ENCODE peak calls at places on chromosomes 6 and 20, in seven cellular contexts. T is cardiac fibroblast, P is ovary, U is K562, M is IMR-90, Q is left ventricle myocardium inferior, F is fibroblast of mammary gland. Y is an unnamed sample.

GRCh38 chr6:11294263-11294662 is 61.8 kb upstream of the NEDD9 start:
- DNase-seq in T (no peak), P (no peak), U (no peak), M (no peak), Q (no peak), F (no peak), Y (no peak)

GRCh38 chr20:9179193-9179802 is 110.4 kb downstream of the PLCB4 start:
- DNase-seq in T (peak), P (no peak), U (no peak), M (peak), Q (no peak), F (peak), Y (no peak)

GRCh38 chr6:29631209-29631810 is 1.7 kb downstream of the GABBR1 start:
- DNase-seq in T (no peak), P (peak), U (peak), M (peak), Q (no peak), F (no peak), Y (no peak)

GRCh38 chr20:15220009-15220656 is 882.7 kb upstream of the FLRT3 start:
- DNase-seq in T (no peak), P (no peak), U (no peak), M (no peak), Q (no peak), F (peak), Y (no peak)

GRCh38 chr20:58327211-58327610 is 17.7 kb downstream of the RAB22A start:
- DNase-seq in T (no peak), P (no peak), U (no peak), M (no peak), Q (no peak), F (no peak), Y (no peak)

GRCh38 chr6:56760842-56761241 is 118.2 kb upstream of the DST start:
- DNase-seq in T (no peak), P (no peak), U (no peak), M (no peak), Q (no peak), F (no peak), Y (no peak)

GRCh38 chr6:64580346-64580745 is 944.7 kb downstream of the PHF3 start:
- DNase-seq in T (peak), P (no peak), U (no peak), M (peak), Q (no peak), F (peak), Y (no peak)

GRCh38 chr6:82569022-82569421 is 205.4 kb downstream of the TPBG start:
- DNase-seq in T (no peak), P (no peak), U (no peak), M (no peak), Q (no peak), F (no peak), Y (no peak)

GRCh38 chr20:25116746-25117457 is 35.0 kb upstream of the VSX1 start:
- DNase-seq in T (no peak), P (no peak), U (no peak), M (no peak), Q (no peak), F (no peak), Y (no peak)

GRCh38 chr6:148776321-148776966 is 29.6 kb downstream of the UST start:
- DNase-seq in T (peak), P (no peak), U (no peak), M (peak), Q (no peak), F (peak), Y (no peak)

GRCh38 chr6:111941686-111942330 is 68.6 kb upstream of the FYN start:
- DNase-seq in T (peak), P (no peak), U (no peak), M (no peak), Q (no peak), F (peak), Y (no peak)

GRCh38 chr20:60001027-60001567 is 42.9 kb downstream of the CDH26 start:
- DNase-seq in T (peak), P (no peak), U (no peak), M (peak), Q (no peak), F (peak), Y (no peak)

GRCh38 chr6:142857609-142858195 is 87.3 kb downstream of the HIVEP2 start:
- DNase-seq in T (no peak), P (no peak), U (no peak), M (no peak), Q (no peak), F (no peak), Y (no peak)

GRCh38 chr6:72321741-72322140 is 300.1 kb upstream of the KCNQ5 start:
- DNase-seq in T (peak), P (no peak), U (no peak), M (peak), Q (no peak), F (peak), Y (no peak)

GRCh38 chr6:100568255-100568654 is 103.5 kb upstream of the SIM1 start:
- DNase-seq in T (no peak), P (no peak), U (no peak), M (no peak), Q (no peak), F (no peak), Y (no peak)

GRCh38 chr6:111846511-111847409 is 26.5 kb downstream of the FYN start:
- DNase-seq in T (no peak), P (no peak), U (no peak), M (no peak), Q (peak), F (no peak), Y (no peak)

GRCh38 chr6:119110601-119111548 is 32.4 kb upstream of the FAM184A start:
- DNase-seq in T (peak), P (no peak), U (peak), M (peak), Q (no peak), F (peak), Y (peak)

GRCh38 chr6:129120856-129121255 is 237.9 kb downstream of the LAMA2 start:
- DNase-seq in T (peak), P (no peak), U (no peak), M (no peak), Q (no peak), F (peak), Y (no peak)

GRCh38 chr6:77688641-77689040 is 35.8 kb downstream of the MEI4 start:
- DNase-seq in T (no peak), P (no peak), U (no peak), M (no peak), Q (no peak), F (no peak), Y (no peak)

GRCh38 chr6:71080151-71080550 is 123.3 kb upstream of the B3GAT2 start:
- DNase-seq in T (no peak), P (no peak), U (no peak), M (no peak), Q (no peak), F (peak), Y (no peak)

GRCh38 chr20:20095114-20095872 is 43.0 kb downstream of the CFAP61 start:
- DNase-seq in T (no peak), P (no peak), U (no peak), M (no peak), Q (no peak), F (no peak), Y (no peak)

GRCh38 chr6:115071962-115072361 is 729.1 kb upstream of the HS3ST5 start:
- DNase-seq in T (peak), P (no peak), U (no peak), M (no peak), Q (no peak), F (no peak), Y (no peak)

GRCh38 chr6:71333050-71333449 is 44.4 kb downstream of the OGFRL1 start:
- DNase-seq in T (no peak), P (no peak), U (no peak), M (no peak), Q (no peak), F (no peak), Y (no peak)

GRCh38 chr20:21706345-21707195 is 1.1 kb downstream of the PAX1 start:
- DNase-seq in T (no peak), P (no peak), U (no peak), M (no peak), Q (no peak), F (no peak), Y (no peak)

GRCh38 chr6:2481307-2481706 is 235.9 kb upstream of the GMDS start:
- DNase-seq in T (no peak), P (no peak), U (no peak), M (no peak), Q (no peak), F (no peak), Y (no peak)

GRCh38 chr6:162078126-162078525 is 649.4 kb downstream of the PRKN start:
- DNase-seq in T (no peak), P (no peak), U (no peak), M (no peak), Q (no peak), F (no peak), Y (no peak)

GRCh38 chr20:4136078-4136966 is 121.0 kb upstream of the RNF24 start:
- DNase-seq in T (peak), P (no peak), U (no peak), M (peak), Q (no peak), F (no peak), Y (no peak)

GRCh38 chr6:38170666-38171065 is 351.1 kb downstream of the ZFAND3 start:
- DNase-seq in T (no peak), P (no peak), U (no peak), M (no peak), Q (no peak), F (no peak), Y (no peak)

GRCh38 chr6:67886840-67887292 is 748.2 kb upstream of the ADGRB3 start:
- DNase-seq in T (no peak), P (no peak), U (no peak), M (no peak), Q (no peak), F (no peak), Y (no peak)

GRCh38 chr6:22157233-22157632 is 139.6 kb downstream of the PRL start:
- DNase-seq in T (no peak), P (no peak), U (no peak), M (no peak), Q (no peak), F (no peak), Y (no peak)

GRCh38 chr20:40431611-40432010 is 257.4 kb downstream of the MAFB start:
- DNase-seq in T (no peak), P (no peak), U (no peak), M (no peak), Q (no peak), F (peak), Y (no peak)

GRCh38 chr6:46051962-46052361 is 36.3 kb upstream of the CLIC5 start:
- DNase-seq in T (peak), P (no peak), U (no peak), M (no peak), Q (no peak), F (peak), Y (no peak)

GRCh38 chr6:1390071-1390804 is 862 bp downstream of the FOXF2 start:
- DNase-seq in T (peak), P (no peak), U (no peak), M (peak), Q (no peak), F (peak), Y (no peak)

GRCh38 chr6:51648236-51648635 is 439.2 kb downstream of the PKHD1 start:
- DNase-seq in T (no peak), P (no peak), U (no peak), M (no peak), Q (no peak), F (no peak), Y (no peak)

GRCh38 chr20:24560571-24561485 is 91.4 kb downstream of the SYNDIG1 start:
- DNase-seq in T (no peak), P (no peak), U (no peak), M (no peak), Q (no peak), F (no peak), Y (no peak)

GRCh38 chr20:58245181-58245891 is 16.9 kb upstream of the ANKRD60 start:
- DNase-seq in T (no peak), P (no peak), U (no peak), M (no peak), Q (no peak), F (no peak), Y (no peak)

GRCh38 chr6:98136333-98136732 is 698.0 kb upstream of the POU3F2 start:
- DNase-seq in T (no peak), P (no peak), U (no peak), M (no peak), Q (no peak), F (no peak), Y (no peak)

GRCh38 chr6:53795702-53796450 is 1.1 kb downstream of the LRRC1 start:
- DNase-seq in T (peak), P (peak), U (no peak), M (peak), Q (peak), F (no peak), Y (peak)

GRCh38 chr20:32823078-32823477 is 3.3 kb downstream of the MAPRE1 start:
- DNase-seq in T (peak), P (no peak), U (no peak), M (peak), Q (no peak), F (peak), Y (no peak)
- TF ChIP-seq CTCF in T (peak), P (no peak), U (no peak), M (peak), Q (no peak), F (peak), Y (no peak)

DNA sequence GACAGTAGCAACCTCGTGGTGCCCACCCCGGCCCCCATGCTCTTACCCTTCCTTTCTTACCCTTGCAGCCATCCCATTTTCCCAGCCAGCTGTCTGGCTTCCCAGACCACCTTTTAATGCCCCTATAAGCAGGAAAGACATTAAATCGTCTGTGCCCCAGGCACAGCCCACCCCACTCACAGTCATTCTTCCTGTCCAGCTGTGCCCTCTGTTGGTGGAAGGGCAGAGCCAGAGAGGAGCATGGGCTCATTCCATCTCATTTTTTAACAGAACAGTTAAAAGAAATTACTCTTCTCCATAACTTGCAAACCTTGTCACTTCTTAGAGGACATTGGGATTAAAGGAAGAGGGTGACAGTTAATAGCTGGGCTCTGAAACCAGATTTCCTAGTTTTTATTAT is 240.5 kb downstream of the NRN1 start:
- DNase-seq in T (no peak), P (no peak), U (no peak), M (no peak), Q (no peak), F (no peak), Y (no peak)
- TF ChIP-seq CTCF in T (peak), P (no peak), U (no peak), M (peak), Q (peak), F (peak), Y (no peak)

DNA sequence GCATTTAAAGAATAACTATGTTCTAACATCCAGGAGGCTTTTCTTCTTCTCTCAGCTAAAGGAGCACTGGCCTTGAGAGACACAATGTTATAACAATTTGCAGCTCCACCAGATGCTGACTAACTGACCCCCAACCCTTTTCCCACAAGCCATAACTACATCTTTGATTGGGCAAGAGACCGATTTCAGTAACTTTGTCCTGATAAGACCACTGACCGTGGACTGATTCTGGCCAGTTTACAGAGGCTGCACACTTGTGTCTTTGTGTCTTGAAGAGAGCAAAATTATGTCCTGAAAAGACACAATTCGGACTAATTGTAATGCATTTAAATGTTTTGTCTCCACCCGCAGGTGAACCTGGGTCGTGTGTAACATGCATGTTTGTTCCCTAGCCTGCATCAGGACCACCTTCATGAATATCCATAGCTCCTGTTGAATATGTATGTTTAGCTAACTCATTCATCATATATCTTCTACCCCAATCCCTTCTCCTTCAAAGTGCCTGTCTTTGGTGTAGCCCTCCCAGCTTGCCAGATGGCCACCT is 22.3 kb downstream of the ABRACL start:
- DNase-seq in T (no peak), P (no peak), U (no peak), M (no peak), Q (no peak), F (no peak), Y (no peak)
- TF ChIP-seq CTCF in T (no peak), P (no peak), U (no peak), M (no peak), Q (no peak), F (no peak), Y (no peak)

GRCh38 chr6:27767851-27768250 is 144.3 kb downstream of the OR2B2 start:
- DNase-seq in T (no peak), P (no peak), U (peak), M (no peak), Q (no peak), F (no peak), Y (no peak)

GRCh38 chr6:27766405-27766804 is 145.8 kb downstream of the OR2B2 start:
- DNase-seq in T (no peak), P (no peak), U (peak), M (no peak), Q (no peak), F (no peak), Y (no peak)

GRCh38 chr6:27761391-27761790 is 150.8 kb downstream of the OR2B2 start:
- DNase-seq in T (peak), P (no peak), U (peak), M (no peak), Q (no peak), F (peak), Y (no peak)

GRCh38 chr6:27768556-27768955 is 143.6 kb downstream of the OR2B2 start:
- DNase-seq in T (no peak), P (no peak), U (peak), M (no peak), Q (no peak), F (no peak), Y (no peak)

GRCh38 chr6:27765028-27765427 is 147.2 kb downstream of the OR2B2 start:
- DNase-seq in T (no peak), P (no peak), U (peak), M (no peak), Q (no peak), F (no peak), Y (no peak)
- TF ChIP-seq CTCF in T (no peak), P (no peak), U (no peak), M (no peak), Q (no peak), F (no peak), Y (no peak)

GRCh38 chr20:49478754-49479689 is 3.4 kb downstream of the KCNB1 start:
- DNase-seq in T (no peak), P (no peak), U (no peak), M (no peak), Q (no peak), F (no peak), Y (no peak)

GRCh38 chr20:49478266-49478665 is 4.2 kb downstream of the KCNB1 start:
- DNase-seq in T (no peak), P (no peak), U (no peak), M (no peak), Q (no peak), F (no peak), Y (no peak)

GRCh38 chr20:49477200-49477599 is 5.3 kb downstream of the KCNB1 start:
- DNase-seq in T (no peak), P (no peak), U (no peak), M (no peak), Q (no peak), F (no peak), Y (no peak)

GRCh38 chr20:49475292-49475691 is 7.2 kb downstream of the KCNB1 start:
- DNase-seq in T (no peak), P (no peak), U (no peak), M (no peak), Q (no peak), F (no peak), Y (no peak)

DNA sequence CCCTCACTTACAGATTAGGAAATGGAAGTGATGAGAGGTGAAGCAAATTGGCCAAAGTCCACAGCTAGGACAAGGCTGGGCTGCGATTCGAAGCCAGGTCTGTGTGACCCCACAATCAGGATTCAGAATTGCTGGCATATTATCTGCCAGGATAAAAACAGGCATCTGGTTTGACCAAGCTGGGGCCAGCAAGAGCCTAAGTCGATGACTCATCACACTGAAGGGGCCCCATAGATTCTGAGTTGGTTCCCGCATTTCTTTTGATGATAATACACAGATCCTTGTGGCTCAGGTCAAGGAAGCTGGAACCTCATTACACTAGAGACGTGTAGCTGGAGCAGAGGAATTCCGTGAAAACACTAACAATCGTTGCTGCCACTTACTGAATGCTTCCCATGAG is 6.5 kb downstream of the KCNB1 start:
- DNase-seq in T (no peak), P (no peak), U (no peak), M (no peak), Q (no peak), F (no peak), Y (no peak)
- TF ChIP-seq CTCF in T (no peak), P (no peak), U (no peak), M (no peak), Q (no peak), F (no peak), Y (no peak)

DNA sequence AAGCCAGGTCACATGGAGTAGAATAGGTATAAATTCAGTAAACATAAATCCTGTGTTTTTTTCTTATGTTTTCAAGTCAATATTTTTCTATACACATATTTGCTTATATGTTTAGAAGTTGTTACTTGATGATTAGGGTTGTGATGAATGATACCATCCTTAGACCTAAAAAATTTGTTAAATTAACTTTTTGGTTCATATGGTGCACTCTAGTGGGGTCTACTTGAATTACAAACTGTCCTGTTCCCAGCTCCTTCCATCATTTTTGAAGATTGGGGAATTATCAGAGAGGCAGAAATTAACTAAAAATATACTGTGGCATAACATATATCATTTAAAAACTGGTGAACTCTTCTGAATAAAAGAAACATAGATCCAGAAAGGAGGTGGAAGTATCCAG is 48.3 kb upstream of the RIPPLY2 start:
- DNase-seq in T (no peak), P (no peak), U (no peak), M (no peak), Q (no peak), F (no peak), Y (no peak)
- TF ChIP-seq CTCF in T (no peak), P (no peak), U (no peak), M (no peak), Q (no peak), F (no peak), Y (peak)

DNA sequence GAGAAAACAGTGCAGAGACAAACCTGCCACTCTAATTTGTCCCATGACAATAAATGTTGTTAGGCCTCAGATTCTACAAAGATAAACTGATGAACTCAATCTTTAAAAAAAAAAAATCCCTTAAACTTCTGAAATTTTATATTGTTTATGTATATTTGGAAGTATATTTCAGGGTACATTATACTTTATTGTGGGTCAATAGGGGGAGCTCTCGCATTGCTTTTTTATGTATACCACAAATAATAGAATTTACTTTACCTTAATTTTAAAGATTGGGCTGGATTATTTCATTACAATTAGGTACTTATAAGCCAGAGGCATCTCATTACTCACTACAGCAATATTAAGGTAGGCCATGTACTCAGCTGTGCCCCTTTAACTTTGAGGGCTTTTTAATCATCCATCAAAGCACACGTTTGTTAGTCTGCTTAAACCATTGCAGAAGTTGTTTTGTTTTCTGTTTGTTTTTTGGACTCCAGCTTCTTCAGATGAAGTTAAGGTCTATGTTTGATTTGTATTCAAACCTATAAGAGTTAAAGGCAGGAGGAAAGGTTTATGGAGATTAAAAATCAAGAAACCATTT is 56.3 kb upstream of the EYA4 start:
- DNase-seq in T (peak), P (no peak), U (no peak), M (peak), Q (no peak), F (peak), Y (no peak)
- TF ChIP-seq CTCF in T (peak), P (no peak), U (peak), M (peak), Q (peak), F (peak), Y (peak)